ENCODE peak calls at places on chromosomes 6 and 20, in ten cellular contexts. Z is adrenal gland, G is substantia nigra, B is Peyer's patch, Q is sigmoid colon, C is HCT116, O is pancreas, W is astrocyte, X is IMR-90, E is ovary. S is an unnamed sample.

GRCh38 chr20:12044969-12045368 is 127.3 kb downstream of the BTBD3 start:
- DNase-seq in X (no peak), Z (no peak), Q (no peak), W (no peak), E (no peak), C (no peak), B (no peak), O (no peak), G (no peak), S (no peak)

GRCh38 chr6:115001726-115002436 is 659.1 kb upstream of the HS3ST5 start:
- DNase-seq in G (no peak), Q (no peak), Z (no peak), X (no peak), W (no peak), B (no peak), E (no peak), O (no peak), C (no peak), S (no peak)

GRCh38 chr20:18851556-18852098 is 38.0 kb downstream of the SCP2D1 start:
- DNase-seq in W (no peak), B (no peak), E (no peak), X (no peak), O (no peak), Z (no peak), C (no peak), G (no peak), Q (no peak), S (no peak)

GRCh38 chr6:7725412-7725811 is 487 bp upstream of the BMP6 start:
- DNase-seq in E (no peak), Q (no peak), B (no peak), Z (no peak), W (no peak), G (no peak), X (no peak), C (no peak), O (no peak), S (no peak)

GRCh38 chr20:51462566-51463276 is 79.8 kb downstream of the NFATC2 start:
- DNase-seq in Z (peak; percentile 96), E (peak; percentile 88), C (no peak), G (peak; percentile 23), X (peak; percentile 80), B (no peak), W (peak; percentile 50), Q (peak; percentile 92), O (peak; percentile 26), S (no peak)

GRCh38 chr20:44651507-44652373 is at the start of gene ADA:
- DNase-seq in X (peak; percentile 21), B (peak; percentile 84), Q (peak; percentile 81), E (peak; percentile 66), W (peak; percentile 15), G (peak; percentile 13), Z (peak; percentile 64), O (peak; percentile 57), C (no peak), S (no peak)

GRCh38 chr6:127146935-127147334 is 28.5 kb downstream of the RSPO3 start:
- DNase-seq in G (no peak), X (peak; percentile 82), B (no peak), C (no peak), W (peak; percentile 98), O (no peak), Z (no peak), E (no peak), Q (no peak), S (peak; percentile 32)

GRCh38 chr20:36105731-36106226 is 48.8 kb upstream of the EPB41L1 start:
- DNase-seq in E (no peak), G (no peak), O (peak; percentile 92), W (no peak), X (no peak), B (peak; percentile 67), C (no peak), Q (no peak), Z (no peak), S (no peak)

GRCh38 chr20:11687546-11688292 is 230.0 kb upstream of the BTBD3 start:
- DNase-seq in O (peak; percentile 43), G (no peak), C (no peak), X (no peak), W (no peak), Z (no peak), Q (no peak), E (no peak), B (no peak), S (no peak)

GRCh38 chr20:20549699-20550098 is 162.7 kb downstream of the RALGAPA2 start:
- DNase-seq in W (peak; percentile 64), B (no peak), X (peak; percentile 73), Q (no peak), E (no peak), G (no peak), O (no peak), Z (no peak), C (peak; percentile 71), S (peak; percentile 73)

GRCh38 chr6:51459958-51460357 is 627.5 kb downstream of the PKHD1 start:
- DNase-seq in B (no peak), O (no peak), E (no peak), Z (no peak), Q (no peak), C (no peak), X (no peak), W (no peak), G (no peak), S (no peak)

GRCh38 chr6:108739496-108740330 is 108.5 kb upstream of the ARMC2 start:
- DNase-seq in C (no peak), W (peak; percentile 76), E (no peak), B (no peak), O (peak; percentile 45), Z (no peak), G (no peak), Q (no peak), X (no peak), S (no peak)

GRCh38 chr6:106975699-106976032 is 1.1 kb upstream of the CD24 start:
- DNase-seq in B (no peak), Q (no peak), O (no peak), E (no peak), Z (no peak), W (peak; percentile 12), G (no peak), C (no peak), X (no peak), S (no peak)

GRCh38 chr6:121951918-121952379 is 447.5 kb upstream of the HSF2 start:
- DNase-seq in W (peak; percentile 85), O (peak; percentile 33), B (no peak), Q (no peak), E (no peak), X (peak; percentile 80), G (no peak), C (no peak), Z (no peak), S (peak; percentile 42)

GRCh38 chr6:130794686-130795085 is 32.5 kb upstream of the SMLR1 start:
- DNase-seq in W (no peak), C (no peak), Q (no peak), B (no peak), E (no peak), Z (no peak), X (no peak), G (no peak), O (no peak), S (no peak)

GRCh38 chr6:20414711-20415110 is 13.0 kb downstream of the E2F3 start:
- DNase-seq in O (no peak), X (no peak), W (no peak), G (no peak), C (no peak), B (no peak), E (no peak), Z (no peak), Q (no peak), S (no peak)

GRCh38 chr6:88629838-88630462 is 333.5 kb downstream of the RNGTT start:
- DNase-seq in G (no peak), Z (no peak), B (no peak), C (no peak), E (no peak), Q (no peak), O (no peak), W (no peak), X (no peak), S (no peak)

GRCh38 chr20:63643966-63644365 is 9.3 kb downstream of the STMN3 start:
- DNase-seq in E (no peak), Z (no peak), W (no peak), G (no peak), X (no peak), C (no peak), O (no peak), B (no peak), Q (no peak), S (no peak)

GRCh38 chr6:166494757-166495486 is 91.6 kb downstream of the RAMACL start:
- DNase-seq in X (no peak), E (no peak), O (no peak), Q (peak; percentile 57), G (peak; percentile 51), B (no peak), C (no peak), W (no peak), Z (no peak), S (no peak)

GRCh38 chr6:56009620-56010019 is 134.2 kb upstream of the BMP5 start:
- DNase-seq in Z (no peak), O (no peak), G (no peak), Q (no peak), B (no peak), C (no peak), W (peak; percentile 33), X (no peak), E (no peak), S (no peak)

GRCh38 chr20:63895886-63896135 is 885 bp downstream of the DNAJC5 start:
- DNase-seq in Q (no peak), X (peak; percentile 20), O (no peak), G (no peak), Z (no peak), E (no peak), W (no peak), C (no peak), B (no peak), S (no peak)

GRCh38 chr6:168884050-168884645 is 369.5 kb downstream of the THBS2 start:
- DNase-seq in E (no peak), G (no peak), O (no peak), B (no peak), Z (no peak), Q (no peak), W (no peak), X (no peak), C (no peak), S (no peak)
- H3K27ac ChIP-seq in E (no peak overlapping the region), G (no peak overlapping the region), O (no peak overlapping the region), B (no peak overlapping the region), Z (no peak overlapping the region), Q (no peak overlapping the region), W (no peak overlapping the region), X (no peak overlapping the region), C (no peak overlapping the region), S (no peak overlapping the region)

GRCh38 chr6:33570806-33571636 is 9.1 kb downstream of the BAK1 start:
- DNase-seq in E (peak; percentile 76), O (peak; percentile 81), G (peak; percentile 60), W (peak; percentile 59), C (peak; percentile 31), X (peak; percentile 57), Z (peak; percentile 80), B (peak; percentile 88), Q (peak; percentile 91), S (no peak)
- H3K27ac ChIP-seq in E (peak overlapping the region; percentile 80), O (peak overlapping the region; percentile 85), G (peak overlapping the region; percentile 76), W (peak overlapping the region; percentile 46), C (peak overlapping the region; percentile 42), X (peak overlapping the region; percentile 33), Z (peak overlapping the region; percentile 47), B (peak overlapping the region; percentile 82), Q (peak overlapping the region; percentile 88), S (peak overlapping the region; percentile 52)

GRCh38 chr6:53325785-53326184 is 23.0 kb downstream of the ELOVL5 start:
- DNase-seq in O (no peak), C (no peak), E (no peak), W (peak; percentile 48), X (no peak), G (no peak), B (no peak), Z (no peak), Q (no peak), S (no peak)
- H3K27ac ChIP-seq in O (no peak overlapping the region), C (peak overlapping the region; percentile 73), E (no peak overlapping the region), W (peak overlapping the region; percentile 83), X (no peak overlapping the region), G (no peak overlapping the region), B (no peak overlapping the region), Z (peak overlapping the region; percentile 36), Q (peak overlapping the region; percentile 75), S (no peak overlapping the region)

GRCh38 chr6:77448546-77448945 is 14.7 kb downstream of the HTR1B start:
- DNase-seq in O (no peak), Z (no peak), C (no peak), Q (no peak), X (peak; percentile 20), W (no peak), G (no peak), E (no peak), B (no peak), S (no peak)
- H3K27ac ChIP-seq in O (no peak overlapping the region), Z (no peak overlapping the region), C (no peak overlapping the region), Q (no peak overlapping the region), X (no peak overlapping the region), W (no peak overlapping the region), G (no peak overlapping the region), E (no peak overlapping the region), B (no peak overlapping the region), S (no peak overlapping the region)

S was measured in AG04450.